ENCODE peak calls at places on chromosomes 13 and 19, in four cellular contexts. One of them, this sample, is unnamed.

GRCh38 chr13:45511310-45512147 is 46.8 kb downstream of the COG3 start:
- DNase-seq in stromal cell of bone marrow: peak; percentile 57
- DNase-seq in fibroblast of pulmonary artery: peak; percentile 89
- DNase-seq in activated CD8-positive, alpha-beta memory T cell treated with anti-CD3 and anti-CD28 coated beads for 1 hour: no peak
- DNase-seq in this sample: peak; percentile 64

GRCh38 chr19:38441660-38442348 is 8.3 kb downstream of the RYR1 start:
- DNase-seq in stromal cell of bone marrow: no peak
- DNase-seq in fibroblast of pulmonary artery: peak; percentile 8
- DNase-seq in activated CD8-positive, alpha-beta memory T cell treated with anti-CD3 and anti-CD28 coated beads for 1 hour: no peak
- DNase-seq in this sample: no peak

GRCh38 chr19:50162988-50163387 is at the start of gene IZUMO2:
- DNase-seq in fibroblast of pulmonary artery: no peak
- DNase-seq in stromal cell of bone marrow: no peak
- DNase-seq in activated CD8-positive, alpha-beta memory T cell treated with anti-CD3 and anti-CD28 coated beads for 1 hour: no peak
- DNase-seq in this sample: no peak

GRCh38 chr19:18387395-18387794 is 1.4 kb downstream of the GDF15 start:
- DNase-seq in fibroblast of pulmonary artery: no peak
- DNase-seq in stromal cell of bone marrow: no peak
- DNase-seq in activated CD8-positive, alpha-beta memory T cell treated with anti-CD3 and anti-CD28 coated beads for 1 hour: no peak
- DNase-seq in this sample: no peak

GRCh38 chr19:16772841-16773240 is 53.2 kb downstream of the NWD1 start:
- DNase-seq in fibroblast of pulmonary artery: no peak
- DNase-seq in stromal cell of bone marrow: no peak
- DNase-seq in activated CD8-positive, alpha-beta memory T cell treated with anti-CD3 and anti-CD28 coated beads for 1 hour: no peak
- DNase-seq in this sample: no peak

GRCh38 chr13:80145291-80145690 is 195.6 kb downstream of the SPRY2 start:
- DNase-seq in stromal cell of bone marrow: no peak
- DNase-seq in fibroblast of pulmonary artery: no peak
- DNase-seq in activated CD8-positive, alpha-beta memory T cell treated with anti-CD3 and anti-CD28 coated beads for 1 hour: no peak
- DNase-seq in this sample: no peak

GRCh38 chr13:77966671-77967070 is 48.0 kb upstream of the EDNRB start:
- DNase-seq in stromal cell of bone marrow: no peak
- DNase-seq in activated CD8-positive, alpha-beta memory T cell treated with anti-CD3 and anti-CD28 coated beads for 1 hour: no peak
- DNase-seq in fibroblast of pulmonary artery: no peak
- DNase-seq in this sample: no peak

GRCh38 chr13:40665754-40666057 is 735 bp downstream of the FOXO1 start:
- DNase-seq in activated CD8-positive, alpha-beta memory T cell treated with anti-CD3 and anti-CD28 coated beads for 1 hour: peak; percentile 28
- DNase-seq in fibroblast of pulmonary artery: no peak
- DNase-seq in stromal cell of bone marrow: no peak
- DNase-seq in this sample: peak; percentile 12

GRCh38 chr19:42421101-42421500 is 6.1 kb downstream of the LIPE start:
- DNase-seq in stromal cell of bone marrow: no peak
- DNase-seq in activated CD8-positive, alpha-beta memory T cell treated with anti-CD3 and anti-CD28 coated beads for 1 hour: no peak
- DNase-seq in fibroblast of pulmonary artery: no peak
- DNase-seq in this sample: no peak

GRCh38 chr19:51798958-51799310 is 4.0 kb downstream of the FPR3 start:
- DNase-seq in stromal cell of bone marrow: no peak
- DNase-seq in fibroblast of pulmonary artery: no peak
- DNase-seq in activated CD8-positive, alpha-beta memory T cell treated with anti-CD3 and anti-CD28 coated beads for 1 hour: no peak
- DNase-seq in this sample: no peak

GRCh38 chr13:111906816-111907215 is 160.1 kb upstream of the SOX1 start:
- DNase-seq in activated CD8-positive, alpha-beta memory T cell treated with anti-CD3 and anti-CD28 coated beads for 1 hour: no peak
- DNase-seq in stromal cell of bone marrow: no peak
- DNase-seq in fibroblast of pulmonary artery: no peak
- DNase-seq in this sample: no peak

GRCh38 chr13:69641773-69642172 is 465.9 kb upstream of the ATXN8OS start:
- DNase-seq in stromal cell of bone marrow: no peak
- DNase-seq in activated CD8-positive, alpha-beta memory T cell treated with anti-CD3 and anti-CD28 coated beads for 1 hour: no peak
- DNase-seq in fibroblast of pulmonary artery: no peak
- DNase-seq in this sample: no peak

GRCh38 chr13:98664047-98664446 is 87.1 kb upstream of the STK24 start:
- DNase-seq in activated CD8-positive, alpha-beta memory T cell treated with anti-CD3 and anti-CD28 coated beads for 1 hour: no peak
- DNase-seq in stromal cell of bone marrow: peak; percentile 62
- DNase-seq in fibroblast of pulmonary artery: peak; percentile 17
- DNase-seq in this sample: peak; percentile 10

GRCh38 chr13:99058527-99059495 is 80.9 kb upstream of the DOCK9 start:
- DNase-seq in fibroblast of pulmonary artery: no peak
- DNase-seq in stromal cell of bone marrow: no peak
- DNase-seq in activated CD8-positive, alpha-beta memory T cell treated with anti-CD3 and anti-CD28 coated beads for 1 hour: no peak
- DNase-seq in this sample: no peak

GRCh38 chr19:9811139-9811538 is 7.7 kb downstream of the FBXL12 start:
- DNase-seq in fibroblast of pulmonary artery: no peak
- DNase-seq in activated CD8-positive, alpha-beta memory T cell treated with anti-CD3 and anti-CD28 coated beads for 1 hour: no peak
- DNase-seq in stromal cell of bone marrow: no peak
- DNase-seq in this sample: no peak

GRCh38 chr13:20714161-20714560 is 10.7 kb downstream of the IL17D start:
- DNase-seq in stromal cell of bone marrow: peak; percentile 44
- DNase-seq in activated CD8-positive, alpha-beta memory T cell treated with anti-CD3 and anti-CD28 coated beads for 1 hour: no peak
- DNase-seq in fibroblast of pulmonary artery: no peak
- DNase-seq in this sample: peak; percentile 56

GRCh38 chr19:35869327-35870123 is 1.2 kb downstream of the APLP1 start:
- DNase-seq in stromal cell of bone marrow: no peak
- DNase-seq in activated CD8-positive, alpha-beta memory T cell treated with anti-CD3 and anti-CD28 coated beads for 1 hour: peak; percentile 58
- DNase-seq in fibroblast of pulmonary artery: peak; percentile 60
- DNase-seq in this sample: peak; percentile 18

GRCh38 chr13:97344250-97345175 is 89.5 kb upstream of the RAP2A start:
- DNase-seq in stromal cell of bone marrow: peak; percentile 56
- DNase-seq in activated CD8-positive, alpha-beta memory T cell treated with anti-CD3 and anti-CD28 coated beads for 1 hour: peak; percentile 14
- DNase-seq in fibroblast of pulmonary artery: peak; percentile 81
- DNase-seq in this sample: peak; percentile 47

GRCh38 chr19:41416194-41416674 is 10.9 kb downstream of the B3GNT8 start:
- DNase-seq in stromal cell of bone marrow: no peak
- DNase-seq in activated CD8-positive, alpha-beta memory T cell treated with anti-CD3 and anti-CD28 coated beads for 1 hour: no peak
- DNase-seq in fibroblast of pulmonary artery: no peak
- DNase-seq in this sample: no peak

GRCh38 chr13:96958286-96958891 is 35.9 kb downstream of the OXGR1 start:
- DNase-seq in activated CD8-positive, alpha-beta memory T cell treated with anti-CD3 and anti-CD28 coated beads for 1 hour: no peak
- DNase-seq in fibroblast of pulmonary artery: peak; percentile 59
- DNase-seq in stromal cell of bone marrow: peak; percentile 6
- DNase-seq in this sample: peak; percentile 12

GRCh38 chr13:110644892-110645521 is 29.7 kb downstream of the NAXD start:
- DNase-seq in fibroblast of pulmonary artery: peak; percentile 61
- DNase-seq in stromal cell of bone marrow: peak; percentile 14
- DNase-seq in activated CD8-positive, alpha-beta memory T cell treated with anti-CD3 and anti-CD28 coated beads for 1 hour: no peak
- DNase-seq in this sample: peak; percentile 77

GRCh38 chr13:60095300-60095699 is 68.4 kb downstream of the DIAPH3 start:
- DNase-seq in stromal cell of bone marrow: no peak
- DNase-seq in fibroblast of pulmonary artery: no peak
- DNase-seq in activated CD8-positive, alpha-beta memory T cell treated with anti-CD3 and anti-CD28 coated beads for 1 hour: no peak
- DNase-seq in this sample: no peak

GRCh38 chr13:60398949-60399589 is 2.0 kb downstream of the TDRD3 start:
- DNase-seq in stromal cell of bone marrow: no peak
- DNase-seq in fibroblast of pulmonary artery: peak; percentile 14
- DNase-seq in activated CD8-positive, alpha-beta memory T cell treated with anti-CD3 and anti-CD28 coated beads for 1 hour: no peak
- DNase-seq in this sample: no peak

This sample was measured in fibroblast of gingiva.